ENCODE peak calls at places on chromosome 19, in six cellular contexts. P is left ventricle myocardium inferior; G is mesenchymal stem cell; A is PC-9; O is PC-3; J is effector memory CD4-positive, alpha-beta T cell. N is an unnamed sample.

GRCh38 chr19:28700176-28700575 is 512.8 kb downstream of the UQCRFS1 start:
- DNase-seq in P (no peak), G (no peak), A (no peak), O (no peak), J (no peak), N (no peak)

GRCh38 chr19:35357867-35358573 is at the start of gene FFAR3:
- DNase-seq in P (peak), G (peak), A (no peak), O (no peak), J (no peak), N (peak)

GRCh38 chr19:11506101-11506555 is 489 bp upstream of the ZNF653 start:
- DNase-seq in P (no peak), G (no peak), A (no peak), O (no peak), J (no peak), N (no peak)

GRCh38 chr19:42469311-42470239 is 26.8 kb upstream of the CXCL17 start:
- DNase-seq in P (no peak), G (peak), A (no peak), O (no peak), J (no peak), N (no peak)

GRCh38 chr19:34489175-34489574 is 7.6 kb downstream of the WTIP start:
- DNase-seq in P (no peak), G (no peak), A (no peak), O (no peak), J (no peak), N (no peak)

GRCh38 chr19:15292847-15293582 is 39.3 kb downstream of the BRD4 start:
- DNase-seq in P (no peak), G (no peak), A (no peak), O (no peak), J (no peak), N (no peak)

GRCh38 chr19:15469513-15470297 is 5.4 kb upstream of the RASAL3 start:
- DNase-seq in P (no peak), G (no peak), A (no peak), O (no peak), J (no peak), N (no peak)

GRCh38 chr19:54521022-54521859 is 18.6 kb downstream of the LAIR2 start:
- DNase-seq in P (no peak), G (no peak), A (no peak), O (no peak), J (no peak), N (no peak)

GRCh38 chr19:29292146-29292545 is 79.2 kb upstream of the UQCRFS1 start:
- DNase-seq in P (no peak), G (no peak), A (no peak), O (no peak), J (no peak), N (no peak)

GRCh38 chr19:35870798-35871197 is 2.4 kb downstream of the APLP1 start:
- DNase-seq in P (no peak), G (no peak), A (no peak), O (no peak), J (no peak), N (no peak)

GRCh38 chr19:35622750-35623149 is 6.1 kb upstream of the RBM42 start:
- DNase-seq in P (no peak), G (no peak), A (no peak), O (no peak), J (no peak), N (no peak)

GRCh38 chr19:55118401-55118991 is 1.1 kb upstream of the PPP1R12C start:
- DNase-seq in P (peak), G (no peak), A (peak), O (no peak), J (no peak), N (no peak)

GRCh38 chr19:15863272-15863671 is 34.6 kb downstream of the CYP4F2 start:
- DNase-seq in P (no peak), G (no peak), A (no peak), O (no peak), J (no peak), N (no peak)

GRCh38 chr19:45187421-45188100 is 9.0 kb downstream of the BLOC1S3 start:
- DNase-seq in P (no peak), G (no peak), A (peak), O (peak), J (no peak), N (no peak)

GRCh38 chr19:51354742-51355148 is 11.4 kb downstream of the ETFB start:
- DNase-seq in P (no peak), G (peak), A (no peak), O (no peak), J (no peak), N (no peak)

GRCh38 chr19:16895467-16896097 is 6.8 kb downstream of the F2RL3 start:
- DNase-seq in P (no peak), G (peak), A (no peak), O (no peak), J (no peak), N (no peak)

GRCh38 chr19:2334986-2335846 is 6.7 kb downstream of the SPPL2B start:
- DNase-seq in P (no peak), G (no peak), A (no peak), O (no peak), J (no peak), N (no peak)

GRCh38 chr19:58317481-58318072 is 9.2 kb upstream of the ZSCAN22 start:
- DNase-seq in P (no peak), G (peak), A (no peak), O (peak), J (no peak), N (no peak)

GRCh38 chr19:8334458-8335342 is 8.4 kb downstream of the KANK3 start:
- DNase-seq in P (peak), G (peak), A (peak), O (peak), J (no peak), N (no peak)

GRCh38 chr19:41134616-41135015 is 20.4 kb downstream of the CYP2F1 start:
- DNase-seq in P (no peak), G (no peak), A (no peak), O (no peak), J (no peak), N (no peak)

GRCh38 chr19:29285878-29286277 is 72.9 kb upstream of the UQCRFS1 start:
- DNase-seq in P (no peak), G (no peak), A (no peak), O (no peak), J (no peak), N (no peak)

GRCh38 chr19:55418185-55418584 is 10.6 kb upstream of the UBE2S start:
- DNase-seq in P (no peak), G (peak), A (peak), O (peak), J (peak), N (no peak)

GRCh38 chr19:49869009-49869483 is 1.7 kb upstream of the PNKP start:
- DNase-seq in P (no peak), G (no peak), A (no peak), O (no peak), J (no peak), N (no peak)

GRCh38 chr19:35015576-35016351 is 14.5 kb upstream of the SCN1B start:
- DNase-seq in P (no peak), G (peak), A (no peak), O (no peak), J (no peak), N (no peak)

GRCh38 chr19:38506723-38507550 is 73.4 kb downstream of the RYR1 start:
- DNase-seq in P (peak), G (peak), A (peak), O (peak), J (peak), N (peak)

GRCh38 chr19:23062921-23063320 is 53.9 kb upstream of the ZNF730 start:
- DNase-seq in P (no peak), G (no peak), A (no peak), O (no peak), J (no peak), N (no peak)

GRCh38 chr19:46748325-46749109 is 2.3 kb upstream of the STRN4 start:
- DNase-seq in P (peak), G (peak), A (peak), O (peak), J (peak), N (no peak)

GRCh38 chr19:29562299-29563297 is 36.8 kb downstream of the VSTM2B start:
- DNase-seq in P (no peak), G (no peak), A (no peak), O (no peak), J (no peak), N (no peak)

GRCh38 chr19:41161903-41162302 is 31.1 kb upstream of the CYP2S1 start:
- DNase-seq in P (no peak), G (no peak), A (no peak), O (peak), J (no peak), N (no peak)

GRCh38 chr19:19937403-19937802 is 36.7 kb downstream of the ZNF93 start:
- DNase-seq in P (no peak), G (no peak), A (no peak), O (no peak), J (no peak), N (no peak)

GRCh38 chr19:12769689-12770088 is 5.7 kb downstream of the HOOK2 start:
- DNase-seq in P (no peak), G (no peak), A (no peak), O (no peak), J (no peak), N (no peak)

GRCh38 chr19:7333198-7334118 is 15.3 kb upstream of the ARHGEF18 start:
- DNase-seq in P (peak), G (no peak), A (no peak), O (peak), J (no peak), N (no peak)

GRCh38 chr19:10587022-10587838 is at the start of gene AP1M2:
- DNase-seq in P (no peak), G (no peak), A (peak), O (peak), J (no peak), N (no peak)

GRCh38 chr19:45133661-45134060 is 27.1 kb downstream of the NKPD1 start:
- DNase-seq in P (no peak), G (no peak), A (no peak), O (no peak), J (no peak), N (no peak)

GRCh38 chr19:10107254-10107653 is 1.1 kb downstream of the PPAN start:
- DNase-seq in P (no peak), G (no peak), A (no peak), O (no peak), J (no peak), N (no peak)

DNA sequence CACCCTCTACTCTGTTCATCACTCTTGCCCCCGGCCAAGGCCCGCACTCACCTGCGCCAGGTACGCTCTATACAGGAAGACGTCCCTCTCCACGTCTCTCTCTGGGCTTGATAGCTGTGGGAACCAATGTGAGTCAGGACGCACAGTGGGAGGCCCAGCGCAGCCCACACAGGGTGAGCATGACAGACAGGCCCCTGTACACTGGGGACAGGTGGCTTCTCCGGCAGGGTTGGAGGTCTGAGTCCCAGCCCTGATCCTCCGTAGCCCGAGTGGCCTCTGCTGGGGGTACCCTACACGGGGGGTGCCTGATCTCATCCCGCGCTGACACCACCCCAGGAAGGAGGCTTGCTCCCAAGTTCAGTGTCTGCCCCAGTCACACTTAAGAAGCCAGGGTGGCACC is 6.3 kb downstream of the COPE start:
- DNase-seq in P (no peak), G (no peak), A (no peak), O (no peak), J (no peak), N (no peak)
- H3K27ac ChIP-seq in P (no peak), G (no peak), A (no peak), O (no peak), J (no peak), N (no peak)

GRCh38 chr19:5954293-5954692 is 23.6 kb downstream of the RANBP3 start:
- DNase-seq in P (no peak), G (peak), A (no peak), O (no peak), J (no peak), N (no peak)
- H3K27ac ChIP-seq in P (peak), G (peak), A (no peak), O (no peak), J (peak), N (peak)

DNA sequence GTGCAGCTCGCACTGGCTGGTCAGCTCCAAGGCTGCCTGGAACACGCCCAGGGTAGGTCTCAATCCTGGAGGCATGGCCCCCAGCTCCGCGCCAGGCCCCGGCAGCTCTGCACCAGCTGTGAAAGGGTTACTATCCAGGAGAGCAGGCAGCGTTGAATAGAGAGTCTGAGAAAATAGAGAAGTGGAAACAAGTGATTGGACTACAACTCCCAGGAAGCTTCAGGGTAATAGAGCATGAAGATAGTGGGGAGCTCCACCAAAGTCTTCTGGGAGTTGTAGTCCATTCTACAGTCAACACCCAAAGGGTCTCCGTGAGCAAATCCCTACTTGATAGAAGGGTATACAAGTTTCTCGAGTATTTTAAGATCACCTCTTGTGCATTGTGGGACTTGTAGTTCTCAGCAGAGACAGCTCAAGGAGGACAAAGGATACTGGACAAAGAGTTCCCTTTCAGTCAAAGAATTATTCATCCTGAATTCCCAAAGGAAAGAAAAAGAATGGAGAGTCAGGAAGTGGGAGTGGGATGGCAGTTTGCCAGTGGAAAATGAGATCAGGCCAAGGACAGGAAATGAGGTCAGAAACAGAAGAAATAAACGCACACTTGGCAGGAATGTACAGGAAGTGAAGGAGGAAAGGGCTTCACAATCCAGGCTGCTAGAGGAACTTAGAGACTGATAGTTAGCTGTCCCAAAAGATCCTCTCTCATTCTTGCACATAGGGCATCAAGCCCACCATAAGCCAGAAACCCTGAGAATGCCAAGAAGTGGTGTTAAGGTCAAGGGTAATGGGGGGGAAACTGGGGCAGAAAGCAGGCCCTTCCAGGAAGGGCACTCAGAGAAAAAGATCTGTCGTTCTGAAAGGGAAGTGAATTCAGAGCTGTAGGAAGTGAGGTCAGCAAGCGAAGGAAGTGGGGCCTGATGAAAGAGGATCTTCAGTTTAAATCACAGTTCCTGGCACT is 5.5 kb upstream of the MAMSTR start:
- DNase-seq in P (peak), G (peak), A (peak), O (peak), J (no peak), N (peak)
- H3K27ac ChIP-seq in P (peak), G (no peak), A (no peak), O (peak), J (peak), N (peak)

DNA sequence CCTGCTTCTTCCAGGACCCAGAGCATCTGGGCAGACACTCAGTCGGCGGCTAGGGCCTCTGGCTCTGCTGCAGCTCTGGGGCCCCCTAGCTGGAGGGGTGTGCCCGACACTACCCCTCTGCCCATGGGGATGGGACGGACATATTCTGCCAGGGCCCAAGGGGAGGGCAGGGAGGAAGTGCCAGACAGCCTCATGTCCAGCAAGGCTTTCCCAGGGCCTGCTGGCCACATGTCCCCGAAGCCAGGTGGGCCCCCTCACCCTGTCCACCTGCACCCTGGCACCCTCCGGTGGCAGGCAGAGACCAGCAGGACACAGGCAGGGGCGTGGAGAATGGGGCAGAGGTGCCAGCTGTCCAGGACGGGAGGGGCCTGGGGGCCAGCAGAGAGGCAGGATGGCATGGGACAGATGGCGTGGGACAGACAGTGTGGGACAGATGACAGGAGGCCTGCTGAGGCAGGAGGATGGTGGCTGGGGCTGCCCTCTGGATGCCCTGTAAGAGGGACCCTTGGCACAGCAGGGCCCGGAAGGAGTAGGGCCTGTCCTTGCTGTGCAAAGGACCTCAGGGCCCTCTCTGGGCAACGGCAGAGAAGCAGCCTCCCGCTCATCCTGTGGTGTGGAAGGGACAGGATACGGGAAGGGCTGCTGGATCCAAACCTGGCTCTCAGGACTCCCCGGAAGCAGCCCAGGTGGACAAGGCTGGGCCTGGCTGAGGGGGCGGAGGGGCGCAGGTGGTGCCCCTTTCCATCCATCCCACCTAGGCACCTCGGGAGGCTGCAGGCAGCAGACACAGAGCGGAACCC is 29.1 kb downstream of the CEBPG start:
- DNase-seq in P (no peak), G (no peak), A (peak), O (no peak), J (no peak), N (no peak)
- H3K27ac ChIP-seq in P (no peak), G (no peak), A (no peak), O (no peak), J (no peak), N (no peak)

DNA sequence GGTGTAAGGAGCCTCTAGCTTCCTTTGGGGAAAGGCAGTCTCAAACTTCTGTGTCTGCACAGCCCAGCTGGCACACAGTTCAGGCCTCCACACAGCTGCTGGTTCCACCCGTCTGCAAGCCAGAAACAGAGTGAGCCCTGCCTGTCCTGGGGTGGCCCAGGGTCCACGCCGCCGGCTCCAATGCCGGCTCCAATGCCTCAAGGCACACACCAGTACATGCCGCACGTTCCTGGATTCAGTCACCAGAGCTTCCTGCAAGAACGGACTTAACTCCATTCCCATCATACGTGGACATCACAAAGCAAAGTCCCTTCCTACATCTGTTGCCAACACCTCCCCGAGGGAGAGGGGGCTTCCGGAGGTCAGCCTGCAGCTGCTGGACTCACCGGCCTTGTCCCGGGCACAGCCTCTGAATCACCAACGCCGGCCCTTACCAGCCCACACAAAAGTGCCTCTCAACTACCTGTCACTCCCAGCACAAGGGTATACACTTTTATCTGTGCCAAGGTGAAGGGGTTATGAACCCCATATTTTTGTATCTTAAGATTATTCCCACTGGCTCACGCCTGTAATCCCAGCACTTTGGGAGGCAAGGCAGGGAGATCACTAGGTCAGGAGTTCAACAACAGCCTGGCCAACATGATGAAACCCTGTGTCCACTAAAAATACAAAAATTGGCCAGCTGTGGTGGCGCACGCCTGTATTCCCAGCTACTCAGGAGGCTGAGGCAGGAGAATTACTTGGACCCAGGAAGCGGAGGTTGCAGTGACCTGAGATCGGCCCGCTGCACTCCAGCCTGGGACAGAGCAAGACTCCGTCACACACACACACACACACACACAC is 8.4 kb downstream of the SH3GL1 start:
- DNase-seq in P (peak), G (peak), A (no peak), O (no peak), J (no peak), N (peak)
- H3K27ac ChIP-seq in P (peak), G (peak), A (no peak), O (no peak), J (no peak), N (peak)

N was measured in ascending aorta.